ENCODE peak calls at places on chromosomes 3 and 15, in eight cellular contexts. O is astrocyte of the spinal cord, A is HEK293T, P is H1, Q is posterior cingulate gyrus, D is EH, X is psoas muscle, C is activated T-cell treated with anti-CD3 and anti-CD28 coated beads for 48 hours. J is an unnamed sample.
A peak's percentile ranks its signal among the peaks of the same experiment; 100 is the strongest.

GRCh38 chr15:64854041-64854440 is 12.3 kb downstream of the PLEKHO2 start:
- DNase-seq in O (peak; percentile 29), A (no peak), P (no peak), Q (no peak), D (peak; percentile 61), X (no peak), C (no peak), J (no peak)

GRCh38 chr3:41574900-41575299 is 375.6 kb downstream of the CTNNB1 start:
- DNase-seq in O (no peak), A (no peak), P (no peak), Q (no peak), D (peak; percentile 3), X (no peak), C (no peak), J (no peak)

GRCh38 chr3:129890125-129890524 is 3.4 kb downstream of the TMCC1 start:
- DNase-seq in O (no peak), A (no peak), P (no peak), Q (no peak), D (no peak), X (no peak), C (no peak), J (no peak)

GRCh38 chr15:92901053-92901761 is 1.1 kb downstream of the CHD2 start:
- DNase-seq in O (peak; percentile 55), A (no peak), P (no peak), Q (no peak), D (peak; percentile 36), X (no peak), C (no peak), J (no peak)

GRCh38 chr3:186241910-186242821 is 119.9 kb downstream of the DGKG start:
- DNase-seq in O (peak; percentile 64), A (peak; percentile 43), P (peak; percentile 80), Q (peak; percentile 62), D (peak; percentile 62), X (peak; percentile 72), C (peak; percentile 63), J (peak; percentile 75)

GRCh38 chr15:38536201-38536676 is 28.4 kb downstream of the RASGRP1 start:
- DNase-seq in O (peak; percentile 55), A (no peak), P (no peak), Q (peak; percentile 28), D (peak; percentile 100), X (peak; percentile 23), C (no peak), J (no peak)

GRCh38 chr3:22040150-22040549 is 289.1 kb upstream of the ZNF385D start:
- DNase-seq in O (no peak), A (no peak), P (no peak), Q (no peak), D (no peak), X (no peak), C (no peak), J (no peak)

GRCh38 chr15:94584833-94585244 is 353.5 kb downstream of the MCTP2 start:
- DNase-seq in O (peak; percentile 48), A (no peak), P (no peak), Q (no peak), D (no peak), X (no peak), C (peak; percentile 48), J (no peak)

GRCh38 chr15:43317566-43318184 is 12.7 kb downstream of the LCMT2 start:
- DNase-seq in O (peak; percentile 2), A (no peak), P (no peak), Q (no peak), D (peak; percentile 20), X (no peak), C (no peak), J (no peak)

GRCh38 chr15:74781673-74782595 is at the start of gene CSK:
- DNase-seq in O (peak; percentile 33), A (peak; percentile 98), P (peak; percentile 79), Q (peak; percentile 77), D (peak; percentile 75), X (peak; percentile 82), C (peak; percentile 79), J (no peak)

GRCh38 chr15:63407612-63408011 is 26.0 kb upstream of the CA12 start:
- DNase-seq in O (no peak), A (peak; percentile 42), P (no peak), Q (no peak), D (peak; percentile 54), X (no peak), C (no peak), J (no peak)

GRCh38 chr3:18812316-18812715 is 336.0 kb upstream of the KCNH8 start:
- DNase-seq in O (peak; percentile 55), A (no peak), P (no peak), Q (no peak), D (no peak), X (no peak), C (no peak), J (no peak)

GRCh38 chr3:37531071-37531720 is 330.5 kb upstream of the CTDSPL start:
- DNase-seq in O (no peak), A (no peak), P (no peak), Q (no peak), D (no peak), X (no peak), C (no peak), J (no peak)

GRCh38 chr15:80419546-80419945 is 15.4 kb downstream of the ARNT2 start:
- DNase-seq in O (peak; percentile 43), A (no peak), P (no peak), Q (no peak), D (peak; percentile 48), X (no peak), C (no peak), J (no peak)

GRCh38 chr3:59540241-59540640 is 490.4 kb upstream of the CFAP20DC start:
- DNase-seq in O (peak; percentile 71), A (no peak), P (no peak), Q (no peak), D (peak; percentile 80), X (no peak), C (no peak), J (no peak)

GRCh38 chr3:32285910-32286309 is 47.4 kb downstream of the CMTM8 start:
- DNase-seq in O (no peak), A (no peak), P (no peak), Q (no peak), D (no peak), X (no peak), C (no peak), J (no peak)

GRCh38 chr3:122003112-122003511 is 18.9 kb downstream of the ILDR1 start:
- DNase-seq in O (no peak), A (no peak), P (no peak), Q (no peak), D (no peak), X (no peak), C (no peak), J (no peak)

GRCh38 chr3:105448338-105448982 is 81.8 kb downstream of the ALCAM start:
- DNase-seq in O (peak; percentile 33), A (no peak), P (no peak), Q (peak; percentile 83), D (peak; percentile 40), X (no peak), C (no peak), J (no peak)

GRCh38 chr3:37221407-37221806 is 47.0 kb upstream of the LRRFIP2 start:
- DNase-seq in O (peak; percentile 82), A (no peak), P (no peak), Q (no peak), D (peak; percentile 83), X (no peak), C (no peak), J (no peak)

GRCh38 chr3:72613871-72614270 is 234.4 kb downstream of the SHQ1 start:
- DNase-seq in O (no peak), A (no peak), P (no peak), Q (no peak), D (peak; percentile 3), X (no peak), C (no peak), J (no peak)

GRCh38 chr3:113018461-113019181 is 27.8 kb downstream of the GTPBP8 start:
- DNase-seq in O (peak; percentile 15), A (no peak), P (no peak), Q (no peak), D (peak; percentile 35), X (no peak), C (no peak), J (no peak)

GRCh38 chr3:122092460-122093165 is 37.5 kb downstream of the CD86 start:
- DNase-seq in O (peak; percentile 0), A (peak; percentile 33), P (no peak), Q (no peak), D (peak; percentile 51), X (peak; percentile 24), C (peak; percentile 55), J (no peak)

GRCh38 chr15:64875641-64876223 is 34.0 kb downstream of the PLEKHO2 start:
- DNase-seq in O (no peak), A (no peak), P (no peak), Q (no peak), D (peak; percentile 27), X (no peak), C (no peak), J (no peak)

GRCh38 chr3:99638244-99638948 is at the start of gene COL8A1:
- DNase-seq in O (peak; percentile 90), A (peak; percentile 38), P (peak; percentile 75), Q (peak; percentile 16), D (peak; percentile 83), X (peak; percentile 52), C (no peak), J (peak; percentile 45)

GRCh38 chr3:160008979-160009378 is 20.3 kb downstream of the IL12A start:
- DNase-seq in O (no peak), A (no peak), P (no peak), Q (no peak), D (no peak), X (no peak), C (no peak), J (no peak)

GRCh38 chr3:196166741-196167140 is 44.5 kb downstream of the ZDHHC19 start:
- DNase-seq in O (no peak), A (no peak), P (no peak), Q (no peak), D (no peak), X (no peak), C (no peak), J (no peak)

GRCh38 chr15:68497206-68497910 is 65.4 kb upstream of the ITGA11 start:
- DNase-seq in O (peak; percentile 52), A (no peak), P (peak; percentile 28), Q (no peak), D (peak; percentile 55), X (no peak), C (no peak), J (no peak)

GRCh38 chr3:49333091-49333490 is 6.8 kb downstream of the USP4 start:
- DNase-seq in O (no peak), A (no peak), P (no peak), Q (peak; percentile 15), D (peak; percentile 48), X (no peak), C (no peak), J (no peak)

GRCh38 chr15:45429974-45430792 is 51.8 kb upstream of the GATM start:
- DNase-seq in O (peak; percentile 60), A (peak; percentile 77), P (peak; percentile 98), Q (peak; percentile 70), D (peak; percentile 56), X (peak; percentile 71), C (peak; percentile 81), J (peak; percentile 37)

GRCh38 chr15:25180606-25181289 is 226.0 kb downstream of the SNRPN start:
- DNase-seq in O (no peak), A (no peak), P (no peak), Q (peak; percentile 6), D (no peak), X (peak; percentile 5), C (no peak), J (no peak)

GRCh38 chr15:42093966-42094365 is 396 bp downstream of the PLA2G4D start:
- DNase-seq in O (no peak), A (no peak), P (no peak), Q (no peak), D (no peak), X (no peak), C (no peak), J (no peak)

GRCh38 chr3:115072265-115073008 is 74.7 kb downstream of the ZBTB20 start:
- DNase-seq in O (peak; percentile 49), A (no peak), P (no peak), Q (no peak), D (peak; percentile 78), X (no peak), C (no peak), J (no peak)

GRCh38 chr15:74320358-74321247 is 46.8 kb downstream of the CYP11A1 start:
- DNase-seq in O (peak; percentile 45), A (peak; percentile 63), P (peak; percentile 84), Q (peak; percentile 46), D (peak; percentile 57), X (peak; percentile 72), C (no peak), J (no peak)

GRCh38 chr3:61829301-61830110 is 268.1 kb downstream of the PTPRG start:
- DNase-seq in O (no peak), A (no peak), P (no peak), Q (peak; percentile 16), D (no peak), X (no peak), C (no peak), J (no peak)

J was measured in iPS DF 6.9.